ENCODE peak calls at places on chromosomes 6 and 20, in nine cellular contexts. One of them, this sample, is unnamed.

GRCh38 chr6:10391299-10391630 is 23.6 kb downstream of the TFAP2A start:
- DNase-seq in naive thymus-derived CD8-positive, alpha-beta T cell: no peak
- DNase-seq in GM10248: no peak
- DNase-seq in psoas muscle: no peak
- DNase-seq in stimulated activated CD8-positive, alpha-beta memory T cell treated with anti-CD3 and anti-CD28 coated beads, Interleukin-2, amount 100 ng/mL, for 1 hour: no peak
- DNase-seq in naive B cell: no peak
- DNase-seq in activated CD4-positive, CD25-positive, alpha-beta regulatory T cell: no peak
- DNase-seq in posterior cingulate gyrus: no peak
- DNase-seq in GM23338: no peak
- DNase-seq in this sample: no peak

GRCh38 chr20:707711-708110 is 32.1 kb upstream of the SCRT2 start:
- DNase-seq in activated CD4-positive, CD25-positive, alpha-beta regulatory T cell: no peak
- DNase-seq in GM10248: no peak
- DNase-seq in stimulated activated CD8-positive, alpha-beta memory T cell treated with anti-CD3 and anti-CD28 coated beads, Interleukin-2, amount 100 ng/mL, for 1 hour: no peak
- DNase-seq in naive thymus-derived CD8-positive, alpha-beta T cell: no peak
- DNase-seq in naive B cell: no peak
- DNase-seq in posterior cingulate gyrus: no peak
- DNase-seq in psoas muscle: no peak
- DNase-seq in GM23338: no peak
- DNase-seq in this sample: no peak

GRCh38 chr6:163670283-163670682 is 255.8 kb downstream of the QKI start:
- DNase-seq in GM10248: no peak
- DNase-seq in GM23338: no peak
- DNase-seq in naive B cell: no peak
- DNase-seq in psoas muscle: no peak
- DNase-seq in naive thymus-derived CD8-positive, alpha-beta T cell: no peak
- DNase-seq in posterior cingulate gyrus: no peak
- DNase-seq in stimulated activated CD8-positive, alpha-beta memory T cell treated with anti-CD3 and anti-CD28 coated beads, Interleukin-2, amount 100 ng/mL, for 1 hour: no peak
- DNase-seq in activated CD4-positive, CD25-positive, alpha-beta regulatory T cell: no peak
- DNase-seq in this sample: no peak

GRCh38 chr20:63186084-63186483 is 29.8 kb downstream of the YTHDF1 start:
- DNase-seq in GM10248: no peak
- DNase-seq in activated CD4-positive, CD25-positive, alpha-beta regulatory T cell: no peak
- DNase-seq in posterior cingulate gyrus: no peak
- DNase-seq in stimulated activated CD8-positive, alpha-beta memory T cell treated with anti-CD3 and anti-CD28 coated beads, Interleukin-2, amount 100 ng/mL, for 1 hour: no peak
- DNase-seq in naive B cell: no peak
- DNase-seq in GM23338: no peak
- DNase-seq in naive thymus-derived CD8-positive, alpha-beta T cell: no peak
- DNase-seq in psoas muscle: no peak
- DNase-seq in this sample: no peak

GRCh38 chr6:79604583-79605037 is 26.5 kb upstream of the SH3BGRL2 start:
- DNase-seq in GM23338: no peak
- DNase-seq in naive thymus-derived CD8-positive, alpha-beta T cell: no peak
- DNase-seq in psoas muscle: no peak
- DNase-seq in posterior cingulate gyrus: no peak
- DNase-seq in activated CD4-positive, CD25-positive, alpha-beta regulatory T cell: no peak
- DNase-seq in naive B cell: no peak
- DNase-seq in stimulated activated CD8-positive, alpha-beta memory T cell treated with anti-CD3 and anti-CD28 coated beads, Interleukin-2, amount 100 ng/mL, for 1 hour: no peak
- DNase-seq in GM10248: no peak
- DNase-seq in this sample: peak

GRCh38 chr6:123575218-123575617 is 61.5 kb downstream of the TRDN start:
- DNase-seq in activated CD4-positive, CD25-positive, alpha-beta regulatory T cell: no peak
- DNase-seq in stimulated activated CD8-positive, alpha-beta memory T cell treated with anti-CD3 and anti-CD28 coated beads, Interleukin-2, amount 100 ng/mL, for 1 hour: no peak
- DNase-seq in psoas muscle: no peak
- DNase-seq in naive thymus-derived CD8-positive, alpha-beta T cell: no peak
- DNase-seq in GM23338: no peak
- DNase-seq in posterior cingulate gyrus: no peak
- DNase-seq in naive B cell: no peak
- DNase-seq in GM10248: no peak
- DNase-seq in this sample: no peak

GRCh38 chr6:71393471-71393870 is 104.9 kb downstream of the OGFRL1 start:
- DNase-seq in naive B cell: no peak
- DNase-seq in stimulated activated CD8-positive, alpha-beta memory T cell treated with anti-CD3 and anti-CD28 coated beads, Interleukin-2, amount 100 ng/mL, for 1 hour: no peak
- DNase-seq in posterior cingulate gyrus: no peak
- DNase-seq in naive thymus-derived CD8-positive, alpha-beta T cell: no peak
- DNase-seq in psoas muscle: no peak
- DNase-seq in GM10248: no peak
- DNase-seq in activated CD4-positive, CD25-positive, alpha-beta regulatory T cell: no peak
- DNase-seq in GM23338: no peak
- DNase-seq in this sample: no peak

GRCh38 chr20:38728911-38729642 is 4.8 kb downstream of the SLC32A1 start:
- DNase-seq in naive thymus-derived CD8-positive, alpha-beta T cell: no peak
- DNase-seq in activated CD4-positive, CD25-positive, alpha-beta regulatory T cell: no peak
- DNase-seq in stimulated activated CD8-positive, alpha-beta memory T cell treated with anti-CD3 and anti-CD28 coated beads, Interleukin-2, amount 100 ng/mL, for 1 hour: no peak
- DNase-seq in posterior cingulate gyrus: no peak
- DNase-seq in naive B cell: peak
- DNase-seq in GM23338: peak
- DNase-seq in psoas muscle: no peak
- DNase-seq in GM10248: peak
- DNase-seq in this sample: no peak

GRCh38 chr6:131858765-131859490 is 51.1 kb downstream of the ENPP1 start:
- DNase-seq in GM23338: no peak
- DNase-seq in naive B cell: no peak
- DNase-seq in posterior cingulate gyrus: no peak
- DNase-seq in psoas muscle: no peak
- DNase-seq in GM10248: no peak
- DNase-seq in stimulated activated CD8-positive, alpha-beta memory T cell treated with anti-CD3 and anti-CD28 coated beads, Interleukin-2, amount 100 ng/mL, for 1 hour: no peak
- DNase-seq in activated CD4-positive, CD25-positive, alpha-beta regulatory T cell: no peak
- DNase-seq in naive thymus-derived CD8-positive, alpha-beta T cell: no peak
- DNase-seq in this sample: no peak

GRCh38 chr6:167695831-167696230 is 130.9 kb upstream of the AFDN start:
- DNase-seq in naive thymus-derived CD8-positive, alpha-beta T cell: no peak
- DNase-seq in stimulated activated CD8-positive, alpha-beta memory T cell treated with anti-CD3 and anti-CD28 coated beads, Interleukin-2, amount 100 ng/mL, for 1 hour: no peak
- DNase-seq in GM10248: no peak
- DNase-seq in GM23338: no peak
- DNase-seq in activated CD4-positive, CD25-positive, alpha-beta regulatory T cell: no peak
- DNase-seq in naive B cell: no peak
- DNase-seq in psoas muscle: no peak
- DNase-seq in posterior cingulate gyrus: no peak
- DNase-seq in this sample: no peak

GRCh38 chr20:35773154-35773751 is 1.4 kb downstream of the PHF20 start:
- DNase-seq in naive thymus-derived CD8-positive, alpha-beta T cell: peak
- DNase-seq in GM23338: peak
- DNase-seq in naive B cell: peak
- DNase-seq in activated CD4-positive, CD25-positive, alpha-beta regulatory T cell: no peak
- DNase-seq in GM10248: peak
- DNase-seq in psoas muscle: no peak
- DNase-seq in stimulated activated CD8-positive, alpha-beta memory T cell treated with anti-CD3 and anti-CD28 coated beads, Interleukin-2, amount 100 ng/mL, for 1 hour: no peak
- DNase-seq in posterior cingulate gyrus: no peak
- DNase-seq in this sample: no peak

GRCh38 chr6:16129623-16130243 is 847 bp downstream of the MYLIP start:
- DNase-seq in activated CD4-positive, CD25-positive, alpha-beta regulatory T cell: no peak
- DNase-seq in naive B cell: peak
- DNase-seq in naive thymus-derived CD8-positive, alpha-beta T cell: no peak
- DNase-seq in posterior cingulate gyrus: peak
- DNase-seq in GM10248: no peak
- DNase-seq in GM23338: peak
- DNase-seq in psoas muscle: peak
- DNase-seq in stimulated activated CD8-positive, alpha-beta memory T cell treated with anti-CD3 and anti-CD28 coated beads, Interleukin-2, amount 100 ng/mL, for 1 hour: no peak
- DNase-seq in this sample: no peak

GRCh38 chr20:25864326-25864970 is 167.8 kb upstream of the ZNF337 start:
- DNase-seq in naive B cell: no peak
- DNase-seq in GM23338: no peak
- DNase-seq in activated CD4-positive, CD25-positive, alpha-beta regulatory T cell: no peak
- DNase-seq in psoas muscle: no peak
- DNase-seq in naive thymus-derived CD8-positive, alpha-beta T cell: no peak
- DNase-seq in GM10248: no peak
- DNase-seq in stimulated activated CD8-positive, alpha-beta memory T cell treated with anti-CD3 and anti-CD28 coated beads, Interleukin-2, amount 100 ng/mL, for 1 hour: no peak
- DNase-seq in posterior cingulate gyrus: no peak
- DNase-seq in this sample: no peak

GRCh38 chr6:122184260-122184934 is 215.1 kb upstream of the HSF2 start:
- DNase-seq in naive B cell: no peak
- DNase-seq in GM23338: no peak
- DNase-seq in GM10248: no peak
- DNase-seq in activated CD4-positive, CD25-positive, alpha-beta regulatory T cell: no peak
- DNase-seq in posterior cingulate gyrus: no peak
- DNase-seq in psoas muscle: no peak
- DNase-seq in naive thymus-derived CD8-positive, alpha-beta T cell: no peak
- DNase-seq in stimulated activated CD8-positive, alpha-beta memory T cell treated with anti-CD3 and anti-CD28 coated beads, Interleukin-2, amount 100 ng/mL, for 1 hour: no peak
- DNase-seq in this sample: no peak

GRCh38 chr6:81382852-81383251 is 369.6 kb downstream of the TENT5A start:
- DNase-seq in posterior cingulate gyrus: no peak
- DNase-seq in stimulated activated CD8-positive, alpha-beta memory T cell treated with anti-CD3 and anti-CD28 coated beads, Interleukin-2, amount 100 ng/mL, for 1 hour: no peak
- DNase-seq in naive thymus-derived CD8-positive, alpha-beta T cell: no peak
- DNase-seq in GM23338: no peak
- DNase-seq in activated CD4-positive, CD25-positive, alpha-beta regulatory T cell: no peak
- DNase-seq in psoas muscle: no peak
- DNase-seq in GM10248: no peak
- DNase-seq in naive B cell: no peak
- DNase-seq in this sample: no peak

GRCh38 chr6:30480536-30481156 is 8.7 kb upstream of the HLA-E start:
- DNase-seq in GM23338: peak
- DNase-seq in psoas muscle: no peak
- DNase-seq in naive B cell: no peak
- DNase-seq in naive thymus-derived CD8-positive, alpha-beta T cell: peak
- DNase-seq in GM10248: no peak
- DNase-seq in stimulated activated CD8-positive, alpha-beta memory T cell treated with anti-CD3 and anti-CD28 coated beads, Interleukin-2, amount 100 ng/mL, for 1 hour: no peak
- DNase-seq in posterior cingulate gyrus: no peak
- DNase-seq in activated CD4-positive, CD25-positive, alpha-beta regulatory T cell: no peak
- DNase-seq in this sample: no peak

GRCh38 chr20:54293526-54293925 is 85.6 kb downstream of the PFDN4 start:
- DNase-seq in GM10248: no peak
- DNase-seq in naive B cell: no peak
- DNase-seq in activated CD4-positive, CD25-positive, alpha-beta regulatory T cell: no peak
- DNase-seq in GM23338: no peak
- DNase-seq in posterior cingulate gyrus: no peak
- DNase-seq in psoas muscle: no peak
- DNase-seq in naive thymus-derived CD8-positive, alpha-beta T cell: no peak
- DNase-seq in stimulated activated CD8-positive, alpha-beta memory T cell treated with anti-CD3 and anti-CD28 coated beads, Interleukin-2, amount 100 ng/mL, for 1 hour: no peak
- DNase-seq in this sample: no peak

GRCh38 chr6:3022765-3023662 is 23.3 kb downstream of the NQO2 start:
- DNase-seq in naive B cell: no peak
- DNase-seq in GM10248: no peak
- DNase-seq in activated CD4-positive, CD25-positive, alpha-beta regulatory T cell: no peak
- DNase-seq in GM23338: peak
- DNase-seq in stimulated activated CD8-positive, alpha-beta memory T cell treated with anti-CD3 and anti-CD28 coated beads, Interleukin-2, amount 100 ng/mL, for 1 hour: peak
- DNase-seq in psoas muscle: peak
- DNase-seq in naive thymus-derived CD8-positive, alpha-beta T cell: no peak
- DNase-seq in posterior cingulate gyrus: no peak
- DNase-seq in this sample: no peak

GRCh38 chr20:61537721-61538480 is 285.8 kb downstream of the CDH4 start:
- DNase-seq in GM10248: no peak
- DNase-seq in naive B cell: no peak
- DNase-seq in naive thymus-derived CD8-positive, alpha-beta T cell: no peak
- DNase-seq in activated CD4-positive, CD25-positive, alpha-beta regulatory T cell: no peak
- DNase-seq in GM23338: no peak
- DNase-seq in posterior cingulate gyrus: peak
- DNase-seq in psoas muscle: no peak
- DNase-seq in stimulated activated CD8-positive, alpha-beta memory T cell treated with anti-CD3 and anti-CD28 coated beads, Interleukin-2, amount 100 ng/mL, for 1 hour: no peak
- DNase-seq in this sample: no peak

GRCh38 chr6:91105532-91105931 is 518.7 kb upstream of the MAP3K7 start:
- DNase-seq in psoas muscle: no peak
- DNase-seq in GM10248: no peak
- DNase-seq in naive B cell: no peak
- DNase-seq in GM23338: no peak
- DNase-seq in activated CD4-positive, CD25-positive, alpha-beta regulatory T cell: no peak
- DNase-seq in naive thymus-derived CD8-positive, alpha-beta T cell: no peak
- DNase-seq in stimulated activated CD8-positive, alpha-beta memory T cell treated with anti-CD3 and anti-CD28 coated beads, Interleukin-2, amount 100 ng/mL, for 1 hour: no peak
- DNase-seq in posterior cingulate gyrus: no peak
- DNase-seq in this sample: no peak

GRCh38 chr6:149723771-149724417 is 6.0 kb upstream of the LATS1 start:
- DNase-seq in posterior cingulate gyrus: no peak
- DNase-seq in naive B cell: peak
- DNase-seq in GM23338: peak
- DNase-seq in naive thymus-derived CD8-positive, alpha-beta T cell: peak
- DNase-seq in stimulated activated CD8-positive, alpha-beta memory T cell treated with anti-CD3 and anti-CD28 coated beads, Interleukin-2, amount 100 ng/mL, for 1 hour: no peak
- DNase-seq in psoas muscle: no peak
- DNase-seq in GM10248: peak
- DNase-seq in activated CD4-positive, CD25-positive, alpha-beta regulatory T cell: no peak
- DNase-seq in this sample: peak

GRCh38 chr20:19628570-19629134 is 129.4 kb upstream of the RIN2 start:
- DNase-seq in psoas muscle: no peak
- DNase-seq in activated CD4-positive, CD25-positive, alpha-beta regulatory T cell: no peak
- DNase-seq in naive thymus-derived CD8-positive, alpha-beta T cell: no peak
- DNase-seq in GM23338: peak
- DNase-seq in stimulated activated CD8-positive, alpha-beta memory T cell treated with anti-CD3 and anti-CD28 coated beads, Interleukin-2, amount 100 ng/mL, for 1 hour: no peak
- DNase-seq in GM10248: peak
- DNase-seq in posterior cingulate gyrus: no peak
- DNase-seq in naive B cell: peak
- DNase-seq in this sample: peak

GRCh38 chr6:7204726-7205125 is 97.0 kb downstream of the RREB1 start:
- DNase-seq in naive thymus-derived CD8-positive, alpha-beta T cell: no peak
- DNase-seq in stimulated activated CD8-positive, alpha-beta memory T cell treated with anti-CD3 and anti-CD28 coated beads, Interleukin-2, amount 100 ng/mL, for 1 hour: no peak
- DNase-seq in posterior cingulate gyrus: no peak
- DNase-seq in GM23338: no peak
- DNase-seq in GM10248: no peak
- DNase-seq in naive B cell: no peak
- DNase-seq in psoas muscle: no peak
- DNase-seq in activated CD4-positive, CD25-positive, alpha-beta regulatory T cell: no peak
- DNase-seq in this sample: no peak

GRCh38 chr6:90131091-90131490 is 165.6 kb downstream of the BACH2 start:
- DNase-seq in naive thymus-derived CD8-positive, alpha-beta T cell: no peak
- DNase-seq in activated CD4-positive, CD25-positive, alpha-beta regulatory T cell: no peak
- DNase-seq in naive B cell: no peak
- DNase-seq in GM23338: no peak
- DNase-seq in stimulated activated CD8-positive, alpha-beta memory T cell treated with anti-CD3 and anti-CD28 coated beads, Interleukin-2, amount 100 ng/mL, for 1 hour: no peak
- DNase-seq in psoas muscle: no peak
- DNase-seq in posterior cingulate gyrus: no peak
- DNase-seq in GM10248: no peak
- DNase-seq in this sample: no peak

GRCh38 chr20:63782051-63782471 is 42.5 kb downstream of the SLC2A4RG start:
- DNase-seq in psoas muscle: no peak
- DNase-seq in posterior cingulate gyrus: no peak
- DNase-seq in naive thymus-derived CD8-positive, alpha-beta T cell: peak
- DNase-seq in GM10248: no peak
- DNase-seq in naive B cell: no peak
- DNase-seq in stimulated activated CD8-positive, alpha-beta memory T cell treated with anti-CD3 and anti-CD28 coated beads, Interleukin-2, amount 100 ng/mL, for 1 hour: peak
- DNase-seq in GM23338: peak
- DNase-seq in activated CD4-positive, CD25-positive, alpha-beta regulatory T cell: no peak
- DNase-seq in this sample: no peak

GRCh38 chr6:26205625-26206574 is 118.7 kb downstream of the HFE start:
- DNase-seq in naive B cell: peak
- DNase-seq in naive thymus-derived CD8-positive, alpha-beta T cell: no peak
- DNase-seq in psoas muscle: no peak
- DNase-seq in stimulated activated CD8-positive, alpha-beta memory T cell treated with anti-CD3 and anti-CD28 coated beads, Interleukin-2, amount 100 ng/mL, for 1 hour: no peak
- DNase-seq in activated CD4-positive, CD25-positive, alpha-beta regulatory T cell: no peak
- DNase-seq in GM10248: no peak
- DNase-seq in GM23338: peak
- DNase-seq in posterior cingulate gyrus: no peak
- DNase-seq in this sample: no peak

GRCh38 chr6:168542301-168542700 is 101.3 kb downstream of the SMOC2 start:
- DNase-seq in psoas muscle: no peak
- DNase-seq in stimulated activated CD8-positive, alpha-beta memory T cell treated with anti-CD3 and anti-CD28 coated beads, Interleukin-2, amount 100 ng/mL, for 1 hour: no peak
- DNase-seq in naive B cell: no peak
- DNase-seq in GM23338: no peak
- DNase-seq in activated CD4-positive, CD25-positive, alpha-beta regulatory T cell: no peak
- DNase-seq in GM10248: no peak
- DNase-seq in posterior cingulate gyrus: no peak
- DNase-seq in naive thymus-derived CD8-positive, alpha-beta T cell: no peak
- DNase-seq in this sample: no peak